ENCODE peak calls at places on chromosomes 16 and 17, in four cellular contexts. H is K562, X is IMR-90, K is GM12878. Q is an unnamed sample.

GRCh38 chr17:77449908-77450741 is 309.4 kb downstream of the SEC14L1 start:
- DNase-seq in H (peak), X (peak), K (no peak), Q (no peak)

GRCh38 chr17:62912363-62912762 is 53.7 kb upstream of the TANC2 start:
- DNase-seq in X (no peak), K (no peak), H (no peak), Q (no peak)

GRCh38 chr16:66409156-66409555 is 17.9 kb upstream of the BEAN1 start:
- DNase-seq in X (peak), H (no peak), K (no peak), Q (no peak)

GRCh38 chr16:57358527-57359095 is at the start of gene CCL22:
- DNase-seq in X (no peak), H (no peak), K (peak), Q (no peak)

GRCh38 chr16:27226476-27226875 is 23.1 kb downstream of the KDM8 start:
- DNase-seq in X (no peak), K (no peak), H (no peak), Q (no peak)

GRCh38 chr17:28527859-28528258 is 21.7 kb downstream of the FOXN1 start:
- DNase-seq in K (no peak), X (no peak), H (no peak), Q (no peak)

GRCh38 chr17:76868176-76868668 is at the start of gene MGAT5B:
- DNase-seq in H (peak), K (no peak), X (peak), Q (peak)

GRCh38 chr16:66842765-66843164 is 1.4 kb upstream of the CA7 start:
- DNase-seq in K (no peak), H (no peak), X (peak), Q (no peak)

GRCh38 chr16:9800180-9800738 is 382.0 kb downstream of the GRIN2A start:
- DNase-seq in X (no peak), H (no peak), K (no peak), Q (no peak)

GRCh38 chr16:11190585-11191565 is 65.1 kb downstream of the SOCS1 start:
- DNase-seq in X (peak), H (no peak), K (no peak), Q (no peak)

GRCh38 chr17:76544123-76544915 is 4.5 kb downstream of the PRCD start:
- DNase-seq in H (no peak), X (no peak), K (no peak), Q (no peak)

GRCh38 chr16:48536600-48537200 is 73.3 kb downstream of the N4BP1 start:
- DNase-seq in K (no peak), X (no peak), H (no peak), Q (no peak)

GRCh38 chr17:82298538-82299421 is 18.6 kb downstream of the CD7 start:
- DNase-seq in K (no peak), X (no peak), H (no peak), Q (no peak)

GRCh38 chr16:88274847-88275246 is 107.9 kb upstream of the ZNF469 start:
- DNase-seq in K (no peak), H (no peak), X (peak), Q (no peak)

GRCh38 chr17:31357831-31358400 is 33.6 kb upstream of the RAB11FIP4 start:
- DNase-seq in X (peak), H (no peak), K (no peak), Q (no peak)

GRCh38 chr16:72202014-72202413 is 30.1 kb upstream of the PMFBP1 start:
- DNase-seq in H (no peak), X (no peak), K (no peak), Q (no peak)

GRCh38 chr16:19330801-19331484 is 45.4 kb downstream of the CLEC19A start:
- DNase-seq in X (peak), K (no peak), H (peak), Q (no peak)

GRCh38 chr16:89418352-89418751 is 72.0 kb downstream of the ANKRD11 start:
- DNase-seq in K (no peak), H (no peak), X (no peak), Q (no peak)
- TF ChIP-seq CTCF in K (no peak), H (no peak), X (no peak), Q (no peak)

GRCh38 chr17:81221371-81221841 is 1.4 kb downstream of the CEP131 start:
- DNase-seq in K (no peak), X (no peak), H (no peak), Q (no peak)

GRCh38 chr17:81218991-81219390 is 3.8 kb downstream of the CEP131 start:
- DNase-seq in K (no peak), X (no peak), H (no peak), Q (no peak)

GRCh38 chr17:81218459-81218858 is 4.3 kb downstream of the CEP131 start:
- DNase-seq in K (no peak), X (no peak), H (no peak), Q (no peak)

GRCh38 chr17:81219476-81220180 is 3.1 kb downstream of the CEP131 start:
- DNase-seq in K (no peak), H (no peak), X (no peak), Q (no peak)

DNA sequence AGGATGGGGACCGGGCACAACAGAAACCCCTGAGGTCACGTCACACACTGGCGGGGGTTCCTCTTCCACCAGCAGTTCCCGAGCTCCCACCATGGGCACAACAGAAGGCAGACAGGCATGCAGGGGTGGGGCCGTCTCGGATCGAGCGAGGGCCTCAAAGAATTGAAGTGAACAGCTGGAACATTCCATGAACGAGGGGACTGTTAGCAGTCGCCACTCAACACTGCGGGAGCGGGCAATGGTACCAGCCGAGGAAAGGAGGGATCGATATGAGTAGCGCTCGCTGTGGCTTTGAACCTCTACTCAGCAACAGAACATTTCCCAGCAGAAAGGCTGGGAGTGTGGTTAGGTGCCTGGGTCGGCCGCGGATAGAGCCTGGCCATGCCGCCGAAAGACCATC is 5.2 kb downstream of the CEP131 start:
- DNase-seq in X (no peak), K (no peak), H (no peak), Q (no peak)
- TF ChIP-seq FOS in X (no peak), K (no peak), H (no peak), Q (no peak)

DNA sequence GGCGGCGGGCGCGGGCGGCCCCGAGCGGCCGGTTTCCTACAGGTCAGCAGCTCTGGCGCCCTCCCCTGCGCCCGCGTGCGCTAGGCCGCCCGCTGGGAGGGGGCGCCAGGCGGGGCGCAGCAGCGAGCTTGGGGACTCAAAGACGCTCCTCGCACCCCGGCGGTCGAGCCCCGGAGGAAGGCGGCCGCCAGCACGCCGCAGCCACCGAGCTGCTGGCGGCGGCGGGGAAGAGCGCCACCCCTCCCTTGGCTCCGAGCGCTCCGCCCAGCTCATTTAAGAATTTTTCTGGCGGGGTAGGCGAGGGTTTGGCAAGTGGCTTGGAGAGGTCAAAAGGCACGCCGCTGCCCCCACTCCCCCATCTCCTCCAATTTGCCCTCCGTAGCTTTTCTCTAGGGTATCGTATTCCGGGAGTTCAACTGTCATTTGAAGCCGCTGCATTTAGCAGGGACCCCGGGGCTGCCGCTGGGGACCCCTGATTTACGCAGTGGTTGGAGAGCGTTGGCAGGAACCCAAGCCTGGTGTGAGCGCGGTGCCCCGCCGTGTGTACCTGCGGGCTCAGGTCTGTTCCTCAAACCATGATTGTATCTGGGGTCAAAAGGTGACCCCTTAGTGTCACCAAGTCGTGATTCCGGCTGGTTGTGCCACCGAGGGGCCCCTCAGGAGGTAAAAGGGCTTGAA is 59.5 kb upstream of the GSE1 start:
- DNase-seq in H (peak), K (no peak), X (peak), Q (peak)
- TF ChIP-seq CTCF in H (peak), K (no peak), X (peak), Q (peak)

DNA sequence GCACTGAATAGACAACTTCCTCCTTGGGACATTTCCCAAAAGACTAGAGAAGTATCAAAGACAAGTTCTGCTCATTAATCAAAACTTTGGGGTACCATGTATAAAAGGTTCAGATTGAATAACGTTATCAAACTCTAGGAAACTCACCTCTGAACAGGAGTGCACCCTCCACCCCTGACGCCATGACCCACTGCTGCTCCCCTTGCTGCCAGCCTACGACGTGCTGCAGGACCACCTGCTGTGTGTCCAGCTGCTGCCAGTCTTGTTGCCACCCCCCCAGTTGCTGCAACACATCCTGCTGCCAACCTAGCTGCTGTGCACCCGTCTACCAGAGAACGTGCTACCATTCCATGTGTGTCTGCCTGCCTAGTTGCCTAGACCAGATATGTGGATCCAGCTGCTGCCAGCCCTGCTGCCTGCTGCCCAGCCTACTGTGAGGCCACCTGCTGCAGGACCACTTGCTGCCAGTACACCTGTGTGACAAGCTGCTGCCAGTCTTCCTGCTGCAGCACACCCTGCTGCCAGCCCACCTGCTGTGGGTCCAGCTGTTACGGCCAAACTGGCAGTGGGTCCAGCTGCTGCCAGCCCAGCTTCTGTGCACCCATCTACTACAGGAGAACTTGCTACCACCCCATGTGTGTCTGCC is 13.8 kb upstream of the KRTAP9-2 start:
- DNase-seq in H (no peak), X (no peak), K (no peak), Q (no peak)
- TF ChIP-seq FOS in H (no peak), X (no peak), K (no peak), Q (no peak)

GRCh38 chr17:57499648-57500049 is 243.3 kb downstream of the MSI2 start:
- DNase-seq in X (no peak), K (no peak), H (peak), Q (no peak)
- TF ChIP-seq CTCF in X (no peak), K (no peak), H (no peak), Q (no peak)

GRCh38 chr16:59634951-59635350 is 900.8 kb upstream of the GOT2 start:
- DNase-seq in H (no peak), X (peak), K (no peak), Q (no peak)

GRCh38 chr16:59635674-59636073 is 901.6 kb upstream of the GOT2 start:
- DNase-seq in H (no peak), K (no peak), X (peak), Q (peak)

GRCh38 chr16:59633996-59634579 is 900.0 kb upstream of the GOT2 start:
- DNase-seq in K (no peak), X (peak), H (no peak), Q (peak)

GRCh38 chr16:59632266-59632855 is 898.2 kb upstream of the GOT2 start:
- DNase-seq in X (peak), K (no peak), H (peak), Q (peak)
- TF ChIP-seq FOS in X (peak), K (no peak), H (no peak), Q (peak)

GRCh38 chr17:14737984-14738651 is 437.2 kb downstream of the HS3ST3B1 start:
- DNase-seq in H (peak), X (peak), K (no peak), Q (no peak)
- TF ChIP-seq CTCF in H (no peak), X (peak), K (no peak), Q (no peak)